ENCODE peak calls at places on chromosomes 4 and X, in seven cellular contexts. V, N, O, Z, A, X and J are unnamed samples.

GRCh38 chrX:119682019-119682989 is 10.7 kb downstream of the SEPTIN6 start:
- DNase-seq in V (no peak), N (no peak), O (no peak), Z (no peak), A (no peak), X (no peak), J (no peak)

GRCh38 chr4:73606465-73606974 is 13.7 kb downstream of the RASSF6 start:
- DNase-seq in V (no peak), N (no peak), O (no peak), Z (no peak), A (no peak), X (no peak), J (no peak)

GRCh38 chrX:318068-318738 is 393 bp downstream of the GTPBP6 start:
- DNase-seq in V (peak), N (peak), O (peak), Z (peak), A (peak), X (peak), J (peak)

GRCh38 chrX:41258871-41259270 is 75.1 kb upstream of the DDX3X start:
- DNase-seq in V (no peak), N (no peak), O (no peak), Z (no peak), A (no peak), X (no peak), J (no peak)

GRCh38 chr4:145766273-145766672 is 86.3 kb downstream of the C4orf51 start:
- DNase-seq in V (no peak), N (no peak), O (no peak), Z (no peak), A (no peak), X (no peak), J (no peak)

GRCh38 chr4:37999000-37999745 is 39.0 kb downstream of the PTTG2 start:
- DNase-seq in V (no peak), N (no peak), O (no peak), Z (no peak), A (no peak), X (no peak), J (no peak)

GRCh38 chr4:38034986-38035882 is 75.0 kb downstream of the PTTG2 start:
- DNase-seq in V (no peak), N (peak), O (peak), Z (peak), A (no peak), X (peak), J (peak)

GRCh38 chr4:14399919-14400706 is 602.2 kb upstream of the CPEB2 start:
- DNase-seq in V (no peak), N (no peak), O (no peak), Z (no peak), A (no peak), X (no peak), J (no peak)

GRCh38 chr4:126778348-126778747 is 854.4 kb upstream of the INTU start:
- DNase-seq in V (no peak), N (no peak), O (peak), Z (no peak), A (no peak), X (no peak), J (peak)

GRCh38 chr4:126973201-126973600 is 659.6 kb upstream of the INTU start:
- DNase-seq in V (no peak), N (no peak), O (no peak), Z (no peak), A (no peak), X (no peak), J (no peak)

GRCh38 chrX:131821945-131822622 is 201.0 kb upstream of the STK26 start:
- DNase-seq in V (no peak), N (no peak), O (peak), Z (no peak), A (no peak), X (no peak), J (no peak)

GRCh38 chrX:77785746-77786548 is at the start of gene ATRX:
- DNase-seq in V (peak), N (peak), O (peak), Z (peak), A (peak), X (peak), J (peak)

GRCh38 chrX:35622601-35623000 is 175.5 kb upstream of the MAGEB16 start:
- DNase-seq in V (no peak), N (no peak), O (no peak), Z (peak), A (no peak), X (no peak), J (no peak)

GRCh38 chr4:23084559-23085248 is 392.0 kb downstream of the GBA3 start:
- DNase-seq in V (no peak), N (no peak), O (no peak), Z (no peak), A (no peak), X (no peak), J (no peak)

GRCh38 chr4:168769416-168769815 is 240.6 kb downstream of the CBR4 start:
- DNase-seq in V (no peak), N (no peak), O (peak), Z (no peak), A (no peak), X (no peak), J (peak)

GRCh38 chr4:26334366-26334765 is 13.6 kb downstream of the RBPJ start:
- DNase-seq in V (no peak), N (no peak), O (no peak), Z (no peak), A (no peak), X (no peak), J (no peak)

DNA sequence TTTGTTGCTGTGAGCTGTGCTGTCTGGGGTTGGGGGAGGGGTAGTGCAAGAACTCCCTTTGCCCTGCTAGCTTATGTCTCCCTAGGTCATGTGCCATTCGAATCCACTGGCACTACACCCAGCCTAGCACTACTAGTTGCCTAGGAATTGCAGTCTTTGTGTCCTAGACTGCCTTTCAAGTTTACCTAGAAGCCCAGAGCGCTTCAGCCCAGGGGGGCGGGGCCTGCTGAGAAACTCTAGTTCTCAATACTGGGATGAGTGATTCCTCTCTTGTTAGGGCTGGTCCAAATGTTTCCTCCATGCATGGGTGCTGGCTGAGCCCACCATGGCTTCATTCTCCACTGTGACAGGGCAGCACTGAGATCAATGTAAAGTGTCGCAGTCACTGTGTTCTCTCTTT is 1011.5 kb downstream of the PCDH19 start:
- DNase-seq in V (no peak), N (no peak), O (no peak), Z (no peak), A (no peak), X (no peak), J (no peak)
- H4K8ac ChIP-seq in V (no peak), N (no peak), O (no peak), Z (no peak), A (no peak), X (no peak), J (no peak)

DNA sequence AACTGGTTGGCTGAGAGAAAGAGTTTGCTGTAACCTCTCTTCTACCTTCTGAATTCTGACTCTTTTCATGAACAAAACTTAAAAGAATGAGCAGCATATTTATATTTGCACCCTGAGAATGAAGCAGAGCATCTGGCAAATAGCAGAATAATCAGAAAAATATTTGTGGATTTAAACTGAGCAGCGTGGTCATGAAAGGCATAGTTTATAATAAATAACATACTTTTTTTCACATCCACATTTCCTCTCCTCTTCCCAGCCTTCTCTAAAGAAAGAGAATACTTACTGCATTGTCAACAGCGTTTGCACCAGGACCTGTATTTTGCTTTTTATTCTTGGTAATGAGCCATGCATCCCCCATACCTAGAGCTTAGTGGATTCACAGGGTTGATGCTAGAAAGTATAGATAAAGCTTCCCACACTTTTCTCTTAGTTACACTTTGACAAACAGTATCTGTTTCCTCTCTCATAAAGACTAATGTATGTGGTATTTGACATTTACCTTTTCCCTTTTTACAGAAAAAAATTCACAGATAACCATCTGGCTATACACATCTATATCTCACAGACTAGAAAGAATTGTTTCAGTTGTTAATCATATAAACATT is 131.5 kb downstream of the PRSS12 start:
- DNase-seq in V (no peak), N (no peak), O (peak), Z (no peak), A (no peak), X (no peak), J (no peak)
- H3K9ac ChIP-seq in V (no peak), N (no peak), O (no peak), Z (no peak), A (no peak), X (no peak), J (no peak)

DNA sequence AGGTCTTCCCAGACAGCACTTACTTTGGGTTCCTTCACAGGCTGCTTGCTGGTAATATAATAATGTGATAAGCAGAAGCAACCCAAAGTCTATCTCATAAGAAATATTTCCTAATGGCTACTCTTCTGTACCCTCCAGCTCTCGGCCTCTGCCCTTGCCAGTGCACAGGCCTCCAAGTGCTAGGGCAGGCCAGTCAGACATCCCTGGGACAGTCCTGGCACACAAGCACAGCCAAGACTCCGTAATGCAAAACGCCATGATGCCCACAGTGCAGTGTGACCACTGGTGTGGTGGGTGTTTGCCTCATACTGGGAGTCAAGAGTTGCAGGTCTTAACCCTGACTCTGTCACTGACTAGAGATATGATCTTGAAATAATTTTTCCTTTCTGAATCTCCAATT is 35.1 kb downstream of the RNF150 start:
- DNase-seq in V (no peak), N (no peak), O (no peak), Z (no peak), A (no peak), X (no peak), J (no peak)
- H3K4me2 ChIP-seq in V (no peak), N (no peak), O (no peak), Z (no peak), A (no peak), X (no peak), J (no peak)

GRCh38 chrX:48684134-48684533 is 535 bp downstream of the WAS start:
- DNase-seq in V (no peak), N (no peak), O (no peak), Z (no peak), A (no peak), X (no peak), J (no peak)

GRCh38 chrX:48688531-48689142 is 5.0 kb downstream of the WAS start:
- DNase-seq in V (no peak), N (no peak), O (no peak), Z (no peak), A (no peak), X (no peak), J (no peak)

GRCh38 chrX:48685416-48685815 is 1.8 kb downstream of the WAS start:
- DNase-seq in V (no peak), N (no peak), O (no peak), Z (no peak), A (no peak), X (no peak), J (no peak)

GRCh38 chrX:48694776-48695523 is 1.6 kb upstream of the SUV39H1 start:
- DNase-seq in V (no peak), N (no peak), O (no peak), Z (no peak), A (no peak), X (no peak), J (no peak)

GRCh38 chrX:48689143-48689920 is 5.7 kb downstream of the WAS start:
- DNase-seq in V (no peak), N (no peak), O (no peak), Z (no peak), A (no peak), X (no peak), J (no peak)
- H4K8ac ChIP-seq in V (no peak), N (no peak), O (no peak), Z (no peak), A (no peak), X (no peak), J (no peak)

DNA sequence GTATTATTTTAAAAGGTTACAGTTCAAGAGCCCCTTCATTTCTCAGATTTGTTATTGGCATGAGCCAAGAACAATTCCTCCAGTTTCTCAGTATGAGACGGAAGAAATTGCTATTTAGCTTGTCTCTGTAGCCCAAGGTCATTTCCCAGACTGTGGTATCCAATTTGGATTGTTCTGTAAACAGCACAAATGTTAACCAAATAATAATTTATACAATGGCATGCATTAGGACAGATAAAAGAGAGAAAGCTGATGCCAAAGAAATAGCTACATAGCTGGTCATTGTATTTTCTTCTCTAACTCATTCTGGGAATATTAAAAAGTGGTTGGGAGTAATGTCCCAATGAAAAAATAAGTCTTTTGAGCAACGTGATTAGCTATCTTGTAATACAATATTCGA is 134.6 kb upstream of the NPY2R start:
- DNase-seq in V (no peak), N (no peak), O (no peak), Z (no peak), A (no peak), X (no peak), J (no peak)
- H3K9ac ChIP-seq in V (no peak), N (no peak), O (no peak), Z (no peak), A (no peak), X (no peak), J (no peak)

GRCh38 chrX:20861113-20861512 is 513.1 kb upstream of the CNKSR2 start:
- DNase-seq in V (no peak), N (no peak), O (no peak), Z (no peak), A (no peak), X (no peak), J (no peak)

GRCh38 chrX:20863649-20864048 is 510.6 kb upstream of the CNKSR2 start:
- DNase-seq in V (no peak), N (no peak), O (no peak), Z (no peak), A (no peak), X (no peak), J (no peak)

GRCh38 chrX:20857746-20858145 is 516.5 kb upstream of the CNKSR2 start:
- DNase-seq in V (no peak), N (peak), O (no peak), Z (peak), A (no peak), X (no peak), J (no peak)
- H3K4me2 ChIP-seq in V (no peak), N (no peak), O (no peak), Z (no peak), A (no peak), X (no peak), J (no peak)

DNA sequence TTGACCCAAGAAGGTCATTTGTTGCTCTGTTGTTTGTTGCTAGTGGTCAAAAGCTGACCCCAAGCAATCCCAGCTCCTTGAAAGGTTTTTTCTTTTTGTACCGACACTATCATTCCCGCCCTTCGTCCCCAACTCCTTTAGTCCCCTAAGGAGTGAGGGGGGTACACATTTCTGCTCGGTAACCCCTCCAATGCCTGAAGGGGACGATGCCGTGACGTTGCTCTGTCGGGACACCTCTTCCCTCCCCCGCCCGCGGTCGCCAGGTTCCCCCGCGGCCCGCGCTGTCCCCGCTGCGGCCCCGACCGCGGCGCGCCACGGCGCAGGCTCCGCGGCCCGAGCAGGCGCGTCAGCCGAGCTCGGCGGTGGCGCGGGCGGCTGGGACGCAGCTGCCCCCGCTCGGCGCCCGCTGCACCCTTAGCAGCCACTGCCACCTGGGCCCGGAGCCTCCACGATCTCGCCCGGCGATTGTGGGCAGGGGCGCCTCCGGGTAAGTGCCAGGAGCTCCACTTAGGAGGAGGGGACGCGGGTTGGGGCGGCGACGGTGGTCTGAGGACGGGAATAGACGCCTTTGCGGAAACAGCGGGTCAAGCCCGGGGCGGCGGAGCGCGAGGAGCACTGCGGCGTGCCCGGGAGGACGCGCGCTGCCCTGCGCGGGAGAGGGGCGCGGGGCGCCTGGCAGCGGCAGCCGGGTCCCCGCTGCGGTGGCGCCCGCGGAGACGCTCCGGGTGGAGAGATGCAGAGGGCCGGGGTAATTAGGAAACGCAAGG is at the start of gene GLRB:
- DNase-seq in V (peak), N (peak), O (peak), Z (peak), A (peak), X (peak), J (peak)
- H4K8ac ChIP-seq in V (peak), N (no peak), O (peak), Z (no peak), A (no peak), X (no peak), J (peak)